ENCODE peak calls at places on chromosomes 1 and 21, in six cellular contexts. One of them, this sample, is unnamed.

GRCh38 chr1:241825581-241825980 is 22.4 kb upstream of the EXO1 start:
- DNase-seq in CD8-positive, alpha-beta T cell: no peak
- DNase-seq in left ventricle myocardium inferior: no peak
- DNase-seq in stomach: no peak
- DNase-seq in upper lobe of left lung: no peak
- DNase-seq in PC-3: no peak
- DNase-seq in this sample: no peak

GRCh38 chr1:165512817-165513216 is 31.0 kb upstream of the LRRC52 start:
- DNase-seq in PC-3: no peak
- DNase-seq in stomach: no peak
- DNase-seq in left ventricle myocardium inferior: no peak
- DNase-seq in CD8-positive, alpha-beta T cell: no peak
- DNase-seq in upper lobe of left lung: no peak
- DNase-seq in this sample: no peak

GRCh38 chr1:232473319-232473718 is 156.6 kb downstream of the SIPA1L2 start:
- DNase-seq in CD8-positive, alpha-beta T cell: no peak
- DNase-seq in upper lobe of left lung: no peak
- DNase-seq in stomach: no peak
- DNase-seq in PC-3: peak; percentile 33
- DNase-seq in left ventricle myocardium inferior: no peak
- DNase-seq in this sample: peak; percentile 25

GRCh38 chr21:20424943-20425342 is 573.3 kb upstream of the NCAM2 start:
- DNase-seq in PC-3: no peak
- DNase-seq in CD8-positive, alpha-beta T cell: no peak
- DNase-seq in upper lobe of left lung: no peak
- DNase-seq in stomach: no peak
- DNase-seq in left ventricle myocardium inferior: no peak
- DNase-seq in this sample: no peak

GRCh38 chr1:38045431-38046332 is 911 bp downstream of the POU3F1 start:
- DNase-seq in left ventricle myocardium inferior: no peak
- DNase-seq in stomach: no peak
- DNase-seq in CD8-positive, alpha-beta T cell: no peak
- DNase-seq in PC-3: no peak
- DNase-seq in upper lobe of left lung: peak; percentile 88
- DNase-seq in this sample: peak; percentile 66

GRCh38 chr1:15833069-15833679 is 14.3 kb upstream of the SPEN start:
- DNase-seq in upper lobe of left lung: no peak
- DNase-seq in CD8-positive, alpha-beta T cell: no peak
- DNase-seq in PC-3: peak; percentile 64
- DNase-seq in stomach: peak; percentile 44
- DNase-seq in left ventricle myocardium inferior: peak; percentile 42
- DNase-seq in this sample: peak; percentile 77

GRCh38 chr1:222266223-222267215 is 281.4 kb downstream of the HHIPL2 start:
- DNase-seq in left ventricle myocardium inferior: no peak
- DNase-seq in PC-3: no peak
- DNase-seq in stomach: no peak
- DNase-seq in CD8-positive, alpha-beta T cell: no peak
- DNase-seq in upper lobe of left lung: peak; percentile 13
- DNase-seq in this sample: no peak

GRCh38 chr1:26094076-26094669 is 17.5 kb upstream of the PDIK1L start:
- DNase-seq in PC-3: no peak
- DNase-seq in left ventricle myocardium inferior: peak; percentile 70
- DNase-seq in upper lobe of left lung: no peak
- DNase-seq in stomach: no peak
- DNase-seq in CD8-positive, alpha-beta T cell: no peak
- DNase-seq in this sample: no peak

GRCh38 chr21:37244506-37245083 is 22.5 kb downstream of the VPS26C start:
- DNase-seq in CD8-positive, alpha-beta T cell: no peak
- DNase-seq in stomach: no peak
- DNase-seq in upper lobe of left lung: no peak
- DNase-seq in PC-3: no peak
- DNase-seq in left ventricle myocardium inferior: no peak
- DNase-seq in this sample: no peak

GRCh38 chr1:98385691-98386090 is 275.8 kb upstream of the SNX7 start:
- DNase-seq in upper lobe of left lung: no peak
- DNase-seq in stomach: no peak
- DNase-seq in left ventricle myocardium inferior: no peak
- DNase-seq in PC-3: no peak
- DNase-seq in CD8-positive, alpha-beta T cell: no peak
- DNase-seq in this sample: no peak

GRCh38 chr21:35198004-35198403 is 148.9 kb upstream of the RUNX1 start:
- DNase-seq in CD8-positive, alpha-beta T cell: no peak
- DNase-seq in stomach: no peak
- DNase-seq in upper lobe of left lung: no peak
- DNase-seq in PC-3: peak; percentile 99
- DNase-seq in left ventricle myocardium inferior: no peak
- DNase-seq in this sample: no peak

GRCh38 chr1:78237364-78237916 is 191.7 kb downstream of the GIPC2 start:
- DNase-seq in PC-3: peak; percentile 98
- DNase-seq in left ventricle myocardium inferior: no peak
- DNase-seq in upper lobe of left lung: no peak
- DNase-seq in stomach: peak; percentile 74
- DNase-seq in CD8-positive, alpha-beta T cell: no peak
- DNase-seq in this sample: no peak

GRCh38 chr1:109091196-109092193 is 931 bp downstream of the TMEM167B start:
- DNase-seq in left ventricle myocardium inferior: no peak
- DNase-seq in PC-3: no peak
- DNase-seq in stomach: no peak
- DNase-seq in upper lobe of left lung: no peak
- DNase-seq in CD8-positive, alpha-beta T cell: no peak
- DNase-seq in this sample: no peak

GRCh38 chr21:37374026-37374425 is 7.5 kb downstream of the DYRK1A start:
- DNase-seq in PC-3: peak; percentile 94
- DNase-seq in upper lobe of left lung: no peak
- DNase-seq in CD8-positive, alpha-beta T cell: no peak
- DNase-seq in left ventricle myocardium inferior: no peak
- DNase-seq in stomach: no peak
- DNase-seq in this sample: no peak

GRCh38 chr1:95230256-95230655 is 3.8 kb upstream of the RWDD3 start:
- DNase-seq in stomach: no peak
- DNase-seq in left ventricle myocardium inferior: no peak
- DNase-seq in upper lobe of left lung: no peak
- DNase-seq in PC-3: no peak
- DNase-seq in CD8-positive, alpha-beta T cell: no peak
- DNase-seq in this sample: no peak

GRCh38 chr1:103901072-103901471 is 151.4 kb downstream of the AMY1C start:
- DNase-seq in stomach: no peak
- DNase-seq in CD8-positive, alpha-beta T cell: no peak
- DNase-seq in PC-3: no peak
- DNase-seq in upper lobe of left lung: no peak
- DNase-seq in left ventricle myocardium inferior: no peak
- DNase-seq in this sample: no peak

GRCh38 chr1:39160703-39161102 is 43.8 kb upstream of the MACF1 start:
- DNase-seq in upper lobe of left lung: no peak
- DNase-seq in left ventricle myocardium inferior: no peak
- DNase-seq in stomach: no peak
- DNase-seq in PC-3: no peak
- DNase-seq in CD8-positive, alpha-beta T cell: no peak
- DNase-seq in this sample: no peak

GRCh38 chr1:224735159-224735558 is 119.0 kb downstream of the CNIH3 start:
- DNase-seq in left ventricle myocardium inferior: no peak
- DNase-seq in stomach: no peak
- DNase-seq in CD8-positive, alpha-beta T cell: no peak
- DNase-seq in upper lobe of left lung: no peak
- DNase-seq in PC-3: no peak
- DNase-seq in this sample: no peak

GRCh38 chr1:109240158-109241152 is 8.9 kb upstream of the CELSR2 start:
- DNase-seq in stomach: peak; percentile 54
- DNase-seq in CD8-positive, alpha-beta T cell: no peak
- DNase-seq in upper lobe of left lung: peak; percentile 90
- DNase-seq in PC-3: peak; percentile 48
- DNase-seq in left ventricle myocardium inferior: peak; percentile 78
- DNase-seq in this sample: peak; percentile 85

GRCh38 chr1:33925586-33925985 is 61.7 kb downstream of the HMGB4 start:
- DNase-seq in CD8-positive, alpha-beta T cell: no peak
- DNase-seq in PC-3: no peak
- DNase-seq in stomach: no peak
- DNase-seq in upper lobe of left lung: no peak
- DNase-seq in left ventricle myocardium inferior: no peak
- DNase-seq in this sample: no peak

GRCh38 chr1:155127105-155127671 is 488 bp upstream of the EFNA1 start:
- DNase-seq in left ventricle myocardium inferior: peak; percentile 48
- DNase-seq in PC-3: peak; percentile 86
- DNase-seq in upper lobe of left lung: peak; percentile 90
- DNase-seq in CD8-positive, alpha-beta T cell: no peak
- DNase-seq in stomach: peak; percentile 82
- DNase-seq in this sample: peak; percentile 42

GRCh38 chr1:220347654-220348175 is 75.5 kb upstream of the RAB3GAP2 start:
- DNase-seq in upper lobe of left lung: no peak
- DNase-seq in PC-3: peak; percentile 35
- DNase-seq in CD8-positive, alpha-beta T cell: no peak
- DNase-seq in stomach: no peak
- DNase-seq in left ventricle myocardium inferior: no peak
- DNase-seq in this sample: no peak

GRCh38 chr1:11617314-11617713 is 36.9 kb downstream of the FBXO2 start:
- DNase-seq in left ventricle myocardium inferior: no peak
- DNase-seq in upper lobe of left lung: no peak
- DNase-seq in stomach: no peak
- DNase-seq in PC-3: peak; percentile 22
- DNase-seq in CD8-positive, alpha-beta T cell: no peak
- DNase-seq in this sample: no peak
- TF ChIP-seq CTCF in left ventricle myocardium inferior: no peak
- TF ChIP-seq CTCF in upper lobe of left lung: no peak
- TF ChIP-seq CTCF in stomach: no peak
- TF ChIP-seq CTCF in PC-3: peak; percentile 21
- TF ChIP-seq CTCF in CD8-positive, alpha-beta T cell: no peak
- TF ChIP-seq CTCF in this sample: no peak

GRCh38 chr1:161069731-161070270 is at the start of gene ARHGAP30:
- DNase-seq in PC-3: no peak
- DNase-seq in left ventricle myocardium inferior: peak; percentile 62
- DNase-seq in stomach: peak; percentile 60
- DNase-seq in CD8-positive, alpha-beta T cell: peak; percentile 65
- DNase-seq in upper lobe of left lung: peak; percentile 90
- DNase-seq in this sample: peak; percentile 62

GRCh38 chr1:161073474-161074121 is 3.9 kb upstream of the ARHGAP30 start:
- DNase-seq in CD8-positive, alpha-beta T cell: no peak
- DNase-seq in upper lobe of left lung: no peak
- DNase-seq in PC-3: no peak
- DNase-seq in stomach: peak; percentile 41
- DNase-seq in left ventricle myocardium inferior: no peak
- DNase-seq in this sample: no peak

GRCh38 chr1:161070737-161071136 is 1.0 kb upstream of the ARHGAP30 start:
- DNase-seq in stomach: no peak
- DNase-seq in upper lobe of left lung: no peak
- DNase-seq in CD8-positive, alpha-beta T cell: no peak
- DNase-seq in PC-3: no peak
- DNase-seq in left ventricle myocardium inferior: no peak
- DNase-seq in this sample: no peak

GRCh38 chr1:161072751-161073449 is 3.2 kb upstream of the ARHGAP30 start:
- DNase-seq in CD8-positive, alpha-beta T cell: no peak
- DNase-seq in upper lobe of left lung: peak; percentile 62
- DNase-seq in PC-3: no peak
- DNase-seq in stomach: no peak
- DNase-seq in left ventricle myocardium inferior: no peak
- DNase-seq in this sample: no peak

GRCh38 chr1:161071886-161072371 is 2.2 kb upstream of the ARHGAP30 start:
- DNase-seq in PC-3: peak; percentile 70
- DNase-seq in CD8-positive, alpha-beta T cell: peak; percentile 19
- DNase-seq in stomach: peak; percentile 74
- DNase-seq in left ventricle myocardium inferior: peak; percentile 62
- DNase-seq in upper lobe of left lung: no peak
- DNase-seq in this sample: peak; percentile 59
- H3K4me1 ChIP-seq in PC-3: no peaks in the 10 kb centered on the region
- H3K4me1 ChIP-seq in CD8-positive, alpha-beta T cell: peaks cover 31% of the 10 kb centered on the region
- H3K4me1 ChIP-seq in stomach: no peaks in the 10 kb centered on the region
- H3K4me1 ChIP-seq in left ventricle myocardium inferior: no peaks in the 10 kb centered on the region
- H3K4me1 ChIP-seq in upper lobe of left lung: no peaks in the 10 kb centered on the region
- H3K4me1 ChIP-seq in this sample: no peaks in the 10 kb centered on the region

DNA sequence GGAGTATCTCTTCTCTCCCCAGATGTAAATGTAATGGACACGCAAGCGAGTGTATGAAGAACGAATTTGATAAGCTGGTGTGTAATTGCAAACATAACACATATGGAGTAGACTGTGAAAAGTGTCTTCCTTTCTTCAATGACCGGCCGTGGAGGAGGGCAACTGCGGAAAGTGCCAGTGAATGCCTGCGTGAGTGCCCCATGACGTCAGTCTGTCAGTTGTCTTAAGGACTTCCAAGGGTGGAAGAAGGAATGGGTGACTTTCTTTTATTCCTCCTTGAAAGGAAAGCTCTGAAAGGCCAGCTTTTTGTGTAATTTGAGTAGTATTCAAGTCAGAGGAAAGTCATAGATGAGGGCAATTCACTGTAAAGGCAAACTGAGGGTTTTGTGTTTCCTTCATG is 75.6 kb upstream of the LAMC2 start:
- DNase-seq in upper lobe of left lung: no peak
- DNase-seq in left ventricle myocardium inferior: no peak
- DNase-seq in stomach: no peak
- DNase-seq in CD8-positive, alpha-beta T cell: no peak
- DNase-seq in PC-3: no peak
- DNase-seq in this sample: no peak
- H3K27ac ChIP-seq in upper lobe of left lung: no peak overlapping the region
- H3K27ac ChIP-seq in left ventricle myocardium inferior: no peak overlapping the region
- H3K27ac ChIP-seq in stomach: no peak overlapping the region
- H3K27ac ChIP-seq in CD8-positive, alpha-beta T cell: no peak overlapping the region
- H3K27ac ChIP-seq in PC-3: no peak overlapping the region
- H3K27ac ChIP-seq in this sample: no peak overlapping the region

GRCh38 chr1:89989099-89989498 is 5.8 kb upstream of the ZNF326 start:
- DNase-seq in stomach: no peak
- DNase-seq in upper lobe of left lung: peak; percentile 54
- DNase-seq in PC-3: no peak
- DNase-seq in left ventricle myocardium inferior: no peak
- DNase-seq in CD8-positive, alpha-beta T cell: no peak
- DNase-seq in this sample: no peak

GRCh38 chr1:89986020-89986419 is 8.9 kb upstream of the ZNF326 start:
- DNase-seq in stomach: no peak
- DNase-seq in CD8-positive, alpha-beta T cell: no peak
- DNase-seq in upper lobe of left lung: no peak
- DNase-seq in left ventricle myocardium inferior: no peak
- DNase-seq in PC-3: no peak
- DNase-seq in this sample: no peak

GRCh38 chr1:89989791-89990190 is 5.1 kb upstream of the ZNF326 start:
- DNase-seq in stomach: no peak
- DNase-seq in PC-3: peak; percentile 33
- DNase-seq in left ventricle myocardium inferior: no peak
- DNase-seq in upper lobe of left lung: no peak
- DNase-seq in CD8-positive, alpha-beta T cell: no peak
- DNase-seq in this sample: no peak

GRCh38 chr1:89990976-89991831 is 3.7 kb upstream of the ZNF326 start:
- DNase-seq in PC-3: peak; percentile 50
- DNase-seq in CD8-positive, alpha-beta T cell: no peak
- DNase-seq in stomach: no peak
- DNase-seq in left ventricle myocardium inferior: no peak
- DNase-seq in upper lobe of left lung: no peak
- DNase-seq in this sample: no peak

DNA sequence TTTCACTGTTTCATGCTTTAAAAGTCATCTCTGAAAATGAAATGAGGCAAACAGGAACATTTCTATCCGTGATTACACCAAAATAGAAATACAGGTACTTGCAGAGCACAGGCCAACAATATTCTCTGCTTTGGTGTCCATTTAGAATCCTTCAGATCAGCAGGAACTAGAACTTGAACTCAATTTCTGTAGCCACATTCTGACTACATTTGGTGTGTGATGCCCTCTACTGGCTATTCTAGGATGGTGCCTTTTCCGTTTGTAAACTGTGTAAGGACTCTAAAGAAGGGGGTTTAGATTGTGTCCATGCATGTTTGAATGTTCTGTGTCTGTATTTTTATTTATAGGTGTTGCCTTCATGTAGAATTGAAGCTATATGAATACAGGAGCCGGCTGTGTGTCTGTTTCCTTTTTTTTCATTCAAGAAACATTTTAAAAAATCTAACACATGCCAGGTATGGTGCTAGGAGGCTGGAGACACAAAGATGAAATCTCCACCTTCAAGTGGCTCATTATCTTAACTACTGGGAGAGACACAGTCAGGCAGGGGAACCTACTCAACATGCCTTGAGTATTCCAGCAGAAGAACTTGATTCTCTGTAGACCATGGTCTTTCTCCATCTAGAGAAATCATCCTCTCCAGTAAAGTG is 7.6 kb upstream of the ZNF326 start:
- DNase-seq in CD8-positive, alpha-beta T cell: no peak
- DNase-seq in stomach: peak; percentile 51
- DNase-seq in left ventricle myocardium inferior: no peak
- DNase-seq in PC-3: peak; percentile 88
- DNase-seq in upper lobe of left lung: no peak
- DNase-seq in this sample: no peak
- TF ChIP-seq CTCF in CD8-positive, alpha-beta T cell: peak; percentile 84
- TF ChIP-seq CTCF in stomach: peak; percentile 81
- TF ChIP-seq CTCF in left ventricle myocardium inferior: peak; percentile 92
- TF ChIP-seq CTCF in PC-3: peak; percentile 95
- TF ChIP-seq CTCF in upper lobe of left lung: peak; percentile 86
- TF ChIP-seq CTCF in this sample: peak; percentile 83

This sample was measured in psoas muscle.